ENCODE peak calls at places on chromosomes 5 and 9, in ten cellular contexts. H, V, O, E, I, N, A, W, B and R are unnamed samples.

GRCh38 chr9:14910178-14910805 is at the start of gene FREM1:
- DNase-seq in I (no peak), O (peak), W (no peak), B (no peak), V (no peak), N (peak), A (peak), E (peak), H (peak), R (peak)

GRCh38 chr5:115214541-115214940 is 44.8 kb upstream of the TRIM36 start:
- DNase-seq in O (no peak), V (no peak), E (no peak), N (no peak), W (no peak), H (no peak), B (no peak), A (no peak), I (no peak), R (no peak)

GRCh38 chr5:28483327-28484025 is 1445.1 kb upstream of the CDH9 start:
- DNase-seq in A (no peak), V (no peak), B (no peak), E (no peak), H (no peak), W (no peak), I (no peak), O (no peak), N (no peak), R (no peak)

GRCh38 chr9:97573482-97574073 is 59.6 kb downstream of the TSTD2 start:
- DNase-seq in N (peak), E (no peak), B (no peak), V (no peak), I (no peak), H (no peak), A (no peak), O (no peak), W (no peak), R (no peak)

GRCh38 chr9:137506274-137506673 is 43.9 kb downstream of the PNPLA7 start:
- DNase-seq in H (no peak), V (no peak), W (no peak), E (no peak), A (no peak), B (no peak), O (no peak), I (no peak), N (no peak), R (no peak)

GRCh38 chr5:142156839-142157463 is 48.4 kb downstream of the NDFIP1 start:
- DNase-seq in V (no peak), I (no peak), N (no peak), O (peak), A (peak), W (no peak), B (no peak), H (no peak), E (peak), R (no peak)

GRCh38 chr5:150175536-150175935 is 9.0 kb downstream of the CDX1 start:
- DNase-seq in O (peak), N (no peak), B (no peak), A (peak), I (no peak), H (no peak), E (peak), V (no peak), W (peak), R (no peak)

GRCh38 chr9:134560206-134560605 is 81.4 kb upstream of the COL5A1 start:
- DNase-seq in H (no peak), N (no peak), E (peak), W (no peak), B (no peak), O (no peak), V (no peak), I (no peak), A (no peak), R (no peak)

GRCh38 chr5:73115399-73116051 is 4.8 kb upstream of the TMEM171 start:
- DNase-seq in E (no peak), H (no peak), W (no peak), I (peak), O (no peak), B (no peak), N (no peak), V (no peak), A (peak), R (no peak)

GRCh38 chr5:169745441-169746146 is 108.5 kb downstream of the DOCK2 start:
- DNase-seq in E (peak), B (no peak), N (no peak), I (peak), V (no peak), A (no peak), H (no peak), O (no peak), W (no peak), R (no peak)

GRCh38 chr5:440413-441180 is 2.4 kb upstream of the EXOC3 start:
- DNase-seq in N (no peak), W (no peak), I (no peak), A (no peak), E (peak), H (peak), B (no peak), V (no peak), O (no peak), R (no peak)

GRCh38 chr9:76887951-76888350 is 18.0 kb downstream of the PRUNE2 start:
- DNase-seq in I (no peak), W (no peak), E (no peak), V (no peak), N (no peak), B (no peak), A (no peak), H (no peak), O (peak), R (no peak)

GRCh38 chr5:124596595-124597388 is 149.6 kb downstream of the ZNF608 start:
- DNase-seq in B (no peak), H (no peak), I (peak), E (no peak), N (no peak), W (no peak), A (peak), O (no peak), V (no peak), R (no peak)

GRCh38 chr5:16815432-16815831 is 120.7 kb downstream of the MYO10 start:
- DNase-seq in A (no peak), I (peak), H (no peak), N (no peak), O (no peak), V (no peak), W (no peak), E (no peak), B (no peak), R (no peak)

GRCh38 chr5:98753507-98753906 is 20.0 kb upstream of the RGMB start:
- DNase-seq in N (no peak), B (no peak), W (no peak), O (peak), E (peak), I (no peak), A (no peak), H (no peak), V (no peak), R (no peak)

GRCh38 chr5:175444905-175445456 is 999 bp upstream of the DRD1 start:
- DNase-seq in E (no peak), I (no peak), A (no peak), N (no peak), B (no peak), H (no peak), V (peak), O (peak), W (peak), R (no peak)

GRCh38 chr5:76439929-76440328 is 36.8 kb downstream of the IQGAP2 start:
- DNase-seq in N (no peak), W (no peak), O (no peak), V (no peak), I (no peak), E (no peak), B (no peak), H (no peak), A (no peak), R (no peak)

GRCh38 chr5:96657068-96657467 is 5.1 kb upstream of the CAST start:
- DNase-seq in H (no peak), V (peak), N (no peak), O (no peak), W (peak), A (peak), I (peak), B (no peak), E (no peak), R (no peak)

GRCh38 chr9:88826651-88827245 is 164.5 kb upstream of the S1PR3 start:
- DNase-seq in A (peak), B (no peak), I (no peak), N (no peak), W (no peak), E (no peak), H (no peak), V (no peak), O (no peak), R (no peak)

GRCh38 chr5:117743337-117743736 is 1168.7 kb upstream of the SEMA6A start:
- DNase-seq in A (no peak), W (no peak), I (no peak), O (no peak), V (no peak), N (no peak), E (no peak), B (no peak), H (no peak), R (no peak)

GRCh38 chr9:128120741-128121465 is 6.6 kb downstream of the PTGES2 start:
- DNase-seq in B (no peak), H (peak), W (no peak), O (no peak), N (no peak), V (no peak), A (no peak), I (no peak), E (peak), R (peak)

GRCh38 chr9:128685022-128685332 is 4.0 kb upstream of the SET start:
- DNase-seq in H (no peak), E (no peak), I (no peak), N (no peak), A (no peak), O (no peak), V (no peak), B (no peak), W (no peak), R (no peak)

GRCh38 chr5:155085282-155085990 is 71.9 kb downstream of the KIF4B start:
- DNase-seq in E (no peak), I (peak), N (no peak), B (no peak), V (no peak), H (no peak), O (no peak), A (no peak), W (no peak), R (no peak)

GRCh38 chr9:33742519-33742918 is 52.8 kb upstream of the PRSS3 start:
- DNase-seq in W (no peak), V (no peak), B (no peak), N (no peak), A (no peak), I (peak), E (no peak), H (no peak), O (peak), R (no peak)

GRCh38 chr5:131377785-131378325 is 114.0 kb downstream of the CDC42SE2 start:
- DNase-seq in O (no peak), H (no peak), V (no peak), W (no peak), B (no peak), A (peak), I (peak), N (no peak), E (no peak), R (no peak)

GRCh38 chr5:66629446-66629845 is 33.3 kb downstream of the MAST4 start:
- DNase-seq in A (no peak), I (no peak), O (no peak), H (no peak), V (no peak), N (no peak), E (no peak), B (no peak), W (no peak), R (no peak)

GRCh38 chr5:14050821-14051220 is 92.3 kb upstream of the TRIO start:
- DNase-seq in H (no peak), N (no peak), I (no peak), O (no peak), V (no peak), E (no peak), W (no peak), A (no peak), B (no peak), R (no peak)

GRCh38 chr5:14056039-14056438 is 87.1 kb upstream of the TRIO start:
- DNase-seq in H (no peak), O (no peak), I (no peak), E (no peak), N (no peak), V (no peak), B (no peak), W (no peak), A (no peak), R (no peak)

GRCh38 chr5:14054111-14054854 is 88.9 kb upstream of the TRIO start:
- DNase-seq in A (no peak), I (no peak), W (no peak), B (no peak), E (no peak), N (no peak), O (no peak), V (no peak), H (no peak), R (no peak)

GRCh38 chr5:14057289-14057688 is 85.9 kb upstream of the TRIO start:
- DNase-seq in H (no peak), B (no peak), W (no peak), V (no peak), I (no peak), O (no peak), N (no peak), A (no peak), E (no peak), R (no peak)

GRCh38 chr5:14054965-14055963 is 87.9 kb upstream of the TRIO start:
- DNase-seq in O (no peak), B (no peak), E (no peak), H (no peak), N (no peak), V (no peak), A (no peak), I (peak), W (no peak), R (no peak)
- TF ChIP-seq CTCF in O (no peak), B (no peak), E (no peak), H (no peak), N (no peak), V (no peak), A (no peak), I (no peak), W (no peak), R (no peak)

DNA sequence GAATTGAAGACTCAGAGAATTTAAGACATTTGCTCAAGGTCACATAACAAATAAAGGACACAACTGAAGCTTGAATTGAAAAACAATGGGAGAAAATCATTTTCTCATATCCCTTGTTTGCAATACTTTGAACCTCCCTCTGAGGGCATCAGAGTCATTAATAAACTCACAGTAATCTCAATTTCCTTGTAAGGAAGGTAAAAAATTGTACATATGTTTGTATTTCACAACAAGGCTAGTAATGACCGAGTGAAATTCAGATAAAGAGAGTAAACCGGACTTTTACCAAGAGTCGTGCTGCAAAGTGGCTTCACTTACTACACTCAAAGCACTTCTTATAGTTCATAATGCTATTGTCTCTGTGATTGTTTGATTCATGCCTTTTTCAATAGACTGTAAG is 665.0 kb downstream of the NR2F1-AS1 start:
- DNase-seq in W (no peak), V (no peak), H (no peak), A (peak), B (no peak), I (peak), E (no peak), N (no peak), O (no peak), R (no peak)
- TF ChIP-seq CTCF in W (no peak), V (no peak), H (peak), A (peak), B (no peak), I (peak), E (no peak), N (no peak), O (no peak), R (no peak)

GRCh38 chr5:158895573-158895972 is 204.1 kb downstream of the EBF1 start:
- DNase-seq in B (no peak), H (no peak), O (peak), N (no peak), W (no peak), V (no peak), E (peak), A (no peak), I (no peak), R (no peak)
- TF ChIP-seq CTCF in B (no peak), H (no peak), O (peak), N (peak), W (no peak), V (no peak), E (peak), A (no peak), I (no peak), R (no peak)

GRCh38 chr5:138033916-138034315 is 1.0 kb upstream of the FAM13B start:
- DNase-seq in A (peak), I (peak), B (no peak), V (no peak), H (no peak), O (no peak), N (no peak), E (no peak), W (no peak), R (no peak)

GRCh38 chr5:138029944-138030343 is 2.9 kb downstream of the FAM13B start:
- DNase-seq in B (no peak), E (no peak), I (no peak), W (no peak), O (no peak), N (no peak), V (no peak), H (no peak), A (no peak), R (no peak)

GRCh38 chr5:138033275-138033808 is 463 bp upstream of the FAM13B start:
- DNase-seq in N (no peak), H (no peak), O (peak), I (no peak), E (no peak), W (no peak), B (no peak), V (no peak), A (no peak), R (no peak)

GRCh38 chr5:138032028-138032571 is 779 bp downstream of the FAM13B start:
- DNase-seq in A (peak), W (peak), I (peak), N (peak), O (peak), B (no peak), V (peak), E (no peak), H (peak), R (no peak)

DNA sequence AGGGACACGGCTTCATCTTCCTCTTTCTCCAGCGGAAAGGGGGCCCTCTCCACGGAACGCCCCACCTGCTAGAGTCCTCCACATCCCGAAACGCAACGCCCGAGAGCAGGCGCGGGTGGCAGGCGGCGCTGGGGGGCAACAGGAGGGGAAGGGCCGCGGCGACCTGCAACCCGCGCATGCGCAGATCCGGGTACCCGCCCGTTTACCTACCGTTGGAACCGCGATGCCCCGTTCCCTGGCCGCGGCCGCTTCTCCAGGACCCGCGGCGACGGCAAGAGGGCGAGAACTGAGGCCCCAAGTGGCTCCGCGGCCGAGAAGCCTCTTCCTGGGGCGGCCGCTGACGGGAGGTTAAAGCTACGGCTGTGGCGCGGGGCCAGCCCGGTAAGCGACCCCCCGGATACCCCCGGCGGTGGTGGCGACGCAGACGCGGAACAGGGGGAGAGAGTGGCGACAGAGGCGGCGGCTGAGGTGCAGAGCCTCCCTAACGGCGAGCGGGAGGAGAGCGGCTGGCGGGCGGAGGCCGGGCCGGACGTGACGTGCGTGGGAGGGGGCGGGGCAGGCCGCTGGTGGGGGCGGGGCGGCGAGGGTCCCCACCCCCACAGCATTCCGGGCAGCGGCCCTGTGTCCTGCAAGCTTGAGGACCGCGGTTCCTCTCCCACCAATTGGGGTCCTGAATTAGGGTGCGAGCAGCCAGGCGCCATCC is at the start of gene FAM13B:
- DNase-seq in N (peak), B (peak), H (peak), V (peak), E (peak), A (peak), W (peak), I (peak), O (peak), R (peak)
- TF ChIP-seq CTCF in N (no peak), B (no peak), H (no peak), V (no peak), E (no peak), A (no peak), W (no peak), I (no peak), O (no peak), R (no peak)

GRCh38 chr5:174307031-174307408 is 261.5 kb downstream of the NSG2 start:
- DNase-seq in H (no peak), I (no peak), W (no peak), A (no peak), V (no peak), E (peak), B (no peak), O (peak), N (no peak), R (peak)
- TF ChIP-seq CTCF in H (no peak), I (no peak), W (no peak), A (no peak), V (no peak), E (peak), B (no peak), O (no peak), N (no peak), R (no peak)

GRCh38 chr5:14016549-14016948 is 72.1 kb upstream of the DNAH5 start:
- DNase-seq in N (no peak), O (no peak), H (no peak), A (no peak), W (no peak), I (no peak), V (no peak), B (no peak), E (no peak), R (no peak)

GRCh38 chr5:14009575-14009974 is 65.1 kb upstream of the DNAH5 start:
- DNase-seq in O (no peak), A (no peak), H (no peak), V (no peak), I (no peak), E (no peak), N (no peak), B (no peak), W (no peak), R (no peak)

GRCh38 chr5:14008819-14009311 is 64.4 kb upstream of the DNAH5 start:
- DNase-seq in N (no peak), H (no peak), B (no peak), O (no peak), E (no peak), A (no peak), I (peak), W (no peak), V (no peak), R (no peak)

GRCh38 chr5:14006823-14007510 is 62.5 kb upstream of the DNAH5 start:
- DNase-seq in I (no peak), O (no peak), N (no peak), W (no peak), B (no peak), H (no peak), V (no peak), E (no peak), A (no peak), R (no peak)

DNA sequence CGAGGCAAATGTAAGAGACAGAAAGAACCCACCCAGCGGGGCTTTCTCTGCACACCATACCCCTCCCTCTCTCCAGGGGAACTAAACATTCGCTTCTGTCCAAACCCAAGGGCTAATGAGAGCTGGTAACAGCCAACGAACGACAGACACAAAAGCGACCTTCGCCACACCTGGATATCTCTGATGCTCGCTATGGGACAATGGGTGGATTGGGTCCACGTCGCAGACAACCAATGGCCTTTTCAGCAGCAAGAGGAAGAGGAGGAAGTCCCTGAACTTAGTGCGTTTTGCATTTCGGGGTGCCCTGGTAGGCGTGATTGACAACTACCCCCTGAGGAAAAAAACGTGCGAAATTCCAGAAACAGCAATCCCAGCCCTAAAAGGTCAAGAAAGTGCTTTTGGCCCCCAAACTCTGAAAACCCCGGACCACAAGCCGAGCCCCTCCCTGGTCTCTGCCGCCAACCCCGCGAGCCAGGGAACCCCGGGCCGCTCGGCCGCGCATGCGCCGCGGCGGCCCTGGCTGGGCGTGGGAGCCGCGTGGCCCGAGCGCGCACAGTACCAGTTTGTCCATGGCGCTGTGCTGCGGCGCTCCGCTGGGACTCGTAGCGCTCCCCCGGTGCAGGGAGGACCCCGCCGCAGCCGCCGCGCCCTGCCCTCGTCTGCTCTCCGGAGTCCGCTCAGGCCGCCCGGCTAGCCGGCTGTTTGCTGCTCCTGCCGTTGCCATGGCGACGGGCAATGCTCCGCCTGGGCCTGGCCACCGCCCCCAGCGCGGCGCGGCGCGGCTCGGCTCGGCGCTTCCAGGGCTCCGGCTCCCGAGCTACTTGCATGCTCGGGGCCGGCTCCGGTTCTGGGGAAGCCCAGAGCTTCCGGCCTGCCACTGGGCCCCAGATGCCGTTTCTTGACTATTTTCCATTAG is 66.9 kb upstream of the DNAH5 start:
- DNase-seq in E (peak), A (peak), O (peak), V (peak), H (peak), I (peak), B (no peak), W (peak), N (peak), R (peak)
- TF ChIP-seq CTCF in E (peak), A (no peak), O (no peak), V (no peak), H (peak), I (no peak), B (no peak), W (no peak), N (no peak), R (no peak)